ENCODE peak calls at places on chromosomes 6 and 20, in six cellular contexts. D is brain microvascular endothelial cell; M is NCI-H1105; J is substantia nigra; O is activated CD4-positive, alpha-beta T cell treated with anti-CD3 and anti-CD28 coated beads for 4 hours; S is mammary epithelial cell. X is an unnamed sample.

GRCh38 chr20:59598625-59599310 is 5.6 kb upstream of the PHACTR3 start:
- DNase-seq in D (no peak), M (peak; percentile 59), J (no peak), O (peak; percentile 9), S (peak; percentile 8), X (peak; percentile 44)

GRCh38 chr6:116562019-116562403 is 8.5 kb downstream of the CALHM4 start:
- DNase-seq in D (no peak), M (no peak), J (no peak), O (no peak), S (no peak), X (no peak)

GRCh38 chr6:47483516-47483852 is 5.9 kb downstream of the CD2AP start:
- DNase-seq in D (no peak), M (no peak), J (no peak), O (no peak), S (no peak), X (no peak)

GRCh38 chr20:44097521-44098255 is 89.3 kb downstream of the JPH2 start:
- DNase-seq in D (no peak), M (no peak), J (no peak), O (no peak), S (peak; percentile 70), X (peak; percentile 66)

GRCh38 chr6:84847349-84848160 is 83.2 kb upstream of the TBX18 start:
- DNase-seq in D (peak; percentile 74), M (no peak), J (no peak), O (no peak), S (peak; percentile 61), X (peak; percentile 21)

GRCh38 chr20:50579511-50579910 is 69.3 kb downstream of the PTPN1 start:
- DNase-seq in D (no peak), M (no peak), J (no peak), O (no peak), S (no peak), X (no peak)

GRCh38 chr20:922781-923180 is 6.6 kb upstream of the ANGPT4 start:
- DNase-seq in D (no peak), M (no peak), J (no peak), O (no peak), S (no peak), X (no peak)

GRCh38 chr20:37223053-37223452 is 38.6 kb downstream of the GHRH start:
- DNase-seq in D (peak; percentile 94), M (no peak), J (no peak), O (no peak), S (peak; percentile 76), X (no peak)

X was measured in lung microvascular endothelial cell.